ENCODE peak calls at places on chromosomes 5 and 9, in seven cellular contexts. T is cardiac muscle cell; P is upper lobe of right lung; U is CD4-positive, alpha-beta memory T cell; E is GM23248; R is heart right ventricle; Z is right cardiac atrium. L is an unnamed sample.

GRCh38 chr5:137320056-137321045 is 178.8 kb downstream of the SPOCK1 start:
- DNase-seq in R (no peak), Z (no peak), P (no peak), E (peak), T (peak), U (peak), L (no peak)

GRCh38 chr5:135031146-135031812 is 2.7 kb downstream of the PITX1 start:
- DNase-seq in U (no peak), T (no peak), R (no peak), E (no peak), Z (no peak), P (no peak), L (no peak)

GRCh38 chr5:150022163-150022540 is 21.6 kb downstream of the HMGXB3 start:
- DNase-seq in T (peak), R (no peak), U (no peak), P (no peak), E (peak), Z (no peak), L (no peak)

GRCh38 chr9:127847833-127848755 is 6.4 kb downstream of the ENG start:
- DNase-seq in Z (no peak), E (no peak), T (no peak), P (no peak), R (no peak), U (no peak), L (no peak)

GRCh38 chr5:36045895-36046294 is 20.8 kb downstream of the UGT3A2 start:
- DNase-seq in R (no peak), E (no peak), Z (no peak), U (no peak), T (no peak), P (no peak), L (no peak)

GRCh38 chr5:79025054-79025465 is 40.0 kb upstream of the ARSB start:
- DNase-seq in T (peak), P (peak), U (peak), Z (peak), R (peak), E (peak), L (no peak)

GRCh38 chr5:94849821-94850736 is 231.6 kb downstream of the SLF1 start:
- DNase-seq in U (peak), R (no peak), T (peak), Z (no peak), P (no peak), E (peak), L (no peak)

GRCh38 chr5:80275347-80275746 is 19.5 kb upstream of the SERINC5 start:
- DNase-seq in P (no peak), E (peak), Z (no peak), R (no peak), U (peak), T (peak), L (no peak)

GRCh38 chr9:110257097-110257955 is 1.0 kb upstream of the TXN start:
- DNase-seq in Z (peak), P (no peak), T (peak), R (peak), U (no peak), E (peak), L (no peak)

GRCh38 chr9:30065888-30066287 is 2318.6 kb upstream of the ACO1 start:
- DNase-seq in U (no peak), Z (no peak), P (no peak), E (no peak), T (no peak), R (no peak), L (no peak)

GRCh38 chr9:20611751-20612287 is 10.5 kb downstream of the MLLT3 start:
- DNase-seq in T (peak), R (no peak), E (peak), U (no peak), P (no peak), Z (no peak), L (no peak)

GRCh38 chr9:129273136-129273895 is 95.3 kb upstream of the IER5L start:
- DNase-seq in P (peak), E (no peak), R (no peak), Z (no peak), U (no peak), T (no peak), L (no peak)

GRCh38 chr5:115875447-115875846 is 33.7 kb downstream of the AP3S1 start:
- DNase-seq in P (no peak), U (no peak), Z (no peak), T (no peak), R (no peak), E (peak), L (no peak)

GRCh38 chr5:150117945-150118560 is 31.7 kb upstream of the CSF1R start:
- DNase-seq in R (no peak), Z (no peak), P (peak), U (no peak), E (no peak), T (no peak), L (no peak)

GRCh38 chr5:52582313-52582712 is 205.4 kb upstream of the ITGA1 start:
- DNase-seq in R (no peak), E (no peak), T (no peak), P (no peak), U (no peak), Z (no peak), L (no peak)

GRCh38 chr9:101705135-101705661 is 33.2 kb downstream of the GRIN3A start:
- DNase-seq in P (no peak), Z (peak), R (peak), E (peak), T (no peak), U (no peak), L (no peak)

GRCh38 chr9:27518006-27518405 is 6.1 kb upstream of the IFNK start:
- DNase-seq in E (no peak), Z (no peak), T (no peak), U (no peak), R (no peak), P (no peak), L (no peak)

GRCh38 chr9:131679261-131680020 is 60.4 kb downstream of the RAPGEF1 start:
- DNase-seq in R (no peak), T (no peak), U (no peak), P (no peak), Z (no peak), E (peak), L (no peak)

GRCh38 chr5:37840036-37840909 is at the start of gene GDNF:
- DNase-seq in E (peak), P (peak), Z (peak), U (no peak), T (peak), R (peak), L (no peak)

GRCh38 chr9:129170229-129170628 is 7.8 kb downstream of the IER5L start:
- DNase-seq in U (no peak), T (no peak), E (peak), P (no peak), Z (no peak), R (no peak), L (no peak)

GRCh38 chr5:86909896-86910295 is 292.2 kb downstream of the COX7C start:
- DNase-seq in T (peak), P (no peak), U (no peak), R (no peak), Z (no peak), E (peak), L (no peak)

GRCh38 chr5:177966009-177966838 is 29.8 kb downstream of the PROP1 start:
- DNase-seq in U (no peak), T (no peak), P (no peak), R (no peak), Z (no peak), E (no peak), L (no peak)

DNA sequence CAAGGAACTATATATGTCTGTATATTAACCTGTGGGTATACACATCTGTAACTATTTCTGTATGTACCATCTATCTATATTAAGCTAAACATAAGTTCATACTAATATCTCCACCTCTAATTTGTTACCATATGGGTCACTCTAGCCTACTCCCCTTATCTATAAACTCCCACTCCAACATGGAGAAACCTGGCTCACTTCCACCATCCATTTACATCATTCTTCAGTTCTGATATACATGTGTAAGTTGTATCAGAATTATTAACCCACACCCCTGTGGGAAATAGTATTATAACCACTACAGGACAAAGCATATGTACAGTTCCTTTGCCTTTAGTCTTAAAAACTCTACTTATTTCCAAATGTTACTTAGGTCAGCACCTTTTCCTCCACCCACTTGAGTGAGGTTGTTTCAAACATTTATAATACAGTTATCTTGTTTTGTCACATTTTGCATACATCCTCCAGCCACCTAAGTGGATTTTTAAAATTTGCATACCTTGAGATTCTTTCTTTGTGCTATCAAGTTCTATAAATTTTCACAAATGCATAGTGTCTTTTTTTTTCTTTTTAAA is 10.6 kb downstream of the NDFIP1 start:
- DNase-seq in T (peak), U (no peak), P (no peak), Z (no peak), R (no peak), E (no peak), L (no peak)
- H3K4me3 ChIP-seq in T (no peak), U (no peak), P (no peak), Z (no peak), R (no peak), E (no peak), L (no peak)

GRCh38 chr5:88938488-88938887 is 55.5 kb upstream of the MEF2C start:
- DNase-seq in T (no peak), E (no peak), U (no peak), P (no peak), Z (no peak), R (no peak), L (no peak)

GRCh38 chr5:88930336-88930735 is 47.4 kb upstream of the MEF2C start:
- DNase-seq in Z (no peak), T (no peak), R (no peak), U (no peak), E (no peak), P (no peak), L (no peak)

GRCh38 chr5:88937406-88937805 is 54.4 kb upstream of the MEF2C start:
- DNase-seq in P (no peak), Z (no peak), T (no peak), R (no peak), E (no peak), U (no peak), L (no peak)

GRCh38 chr5:88939300-88939699 is 56.3 kb upstream of the MEF2C start:
- DNase-seq in T (no peak), Z (no peak), U (no peak), P (no peak), E (no peak), R (no peak), L (no peak)

GRCh38 chr5:88934401-88934800 is 51.4 kb upstream of the MEF2C start:
- DNase-seq in E (no peak), Z (no peak), R (no peak), U (no peak), T (no peak), P (no peak), L (no peak)
- H3K4me3 ChIP-seq in E (no peak), Z (no peak), R (no peak), U (no peak), T (no peak), P (no peak), L (no peak)

DNA sequence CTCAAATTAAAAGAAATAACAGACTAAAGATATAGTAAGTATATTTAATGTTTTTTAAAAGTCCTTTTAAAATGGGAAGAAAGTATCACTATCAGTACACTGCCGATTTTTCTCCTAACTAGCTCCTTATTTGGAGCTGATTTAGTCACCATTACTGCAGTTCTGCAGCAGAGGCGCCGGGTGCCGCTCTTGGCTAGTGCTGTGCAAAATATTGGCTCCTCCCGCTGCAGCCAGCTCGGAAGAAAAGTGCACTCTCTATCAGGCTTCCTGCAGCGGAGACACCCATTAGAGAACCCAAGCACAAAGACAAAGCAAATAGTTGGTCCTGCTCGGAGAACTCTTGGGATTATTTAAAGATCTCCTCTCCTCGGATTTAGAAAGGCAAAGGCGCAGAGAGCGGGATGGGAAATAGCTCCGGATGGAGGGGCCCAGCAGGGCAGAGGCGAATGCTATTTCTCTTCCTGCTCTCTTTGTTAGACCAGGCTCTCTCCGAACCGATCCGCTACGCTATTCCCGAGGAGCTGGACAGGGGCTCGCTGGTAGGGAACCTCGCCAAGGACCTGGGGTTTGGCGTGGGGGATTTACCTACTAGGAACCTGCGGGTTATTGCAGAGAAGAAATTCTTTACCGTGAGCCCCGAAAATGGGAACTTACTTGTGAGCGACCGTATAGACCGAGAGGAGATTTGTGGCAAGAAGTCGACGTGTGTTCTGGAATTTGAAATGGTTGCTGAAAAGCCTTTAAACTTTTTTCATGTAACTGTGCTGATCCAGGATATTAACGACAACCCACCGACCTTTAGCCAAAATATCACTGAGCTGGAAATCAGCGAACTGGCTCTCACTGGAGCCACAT is at the start of gene PCDHGB3:
- DNase-seq in Z (peak), U (peak), E (peak), R (no peak), T (peak), P (no peak), L (no peak)
- H3K4me3 ChIP-seq in Z (peak), U (peak), E (peak), R (peak), T (no peak), P (peak), L (peak)

GRCh38 chr9:133679466-133680051 is 43.4 kb downstream of the DBH start:
- DNase-seq in U (no peak), T (peak), P (no peak), R (peak), E (no peak), Z (peak), L (no peak)
- H3K4me3 ChIP-seq in U (no peak), T (no peak), P (no peak), R (no peak), E (no peak), Z (no peak), L (no peak)

GRCh38 chr5:54524704-54525103 is 7.1 kb downstream of the SNX18 start:
- DNase-seq in U (no peak), T (no peak), R (peak), P (peak), E (peak), Z (peak), L (no peak)
- H3K4me3 ChIP-seq in U (no peak), T (no peak), R (peak), P (no peak), E (peak), Z (no peak), L (peak)

GRCh38 chr5:14204785-14205321 is 61.7 kb downstream of the TRIO start:
- DNase-seq in E (peak), P (peak), Z (peak), U (no peak), T (peak), R (peak), L (no peak)
- H3K4me3 ChIP-seq in E (peak), P (peak), Z (no peak), U (no peak), T (no peak), R (peak), L (peak)

GRCh38 chr9:34652608-34653007 is 623 bp downstream of the IL11RA start:
- DNase-seq in T (peak), R (no peak), P (no peak), Z (peak), E (peak), U (no peak), L (no peak)

GRCh38 chr9:34654317-34655083 is 2.5 kb downstream of the IL11RA start:
- DNase-seq in R (peak), P (no peak), Z (peak), U (no peak), E (peak), T (peak), L (peak)

GRCh38 chr9:34653131-34653530 is 1.1 kb downstream of the IL11RA start:
- DNase-seq in P (no peak), U (no peak), Z (peak), R (no peak), E (peak), T (peak), L (peak)

GRCh38 chr9:34651876-34652602 is at the start of gene IL11RA:
- DNase-seq in U (no peak), T (peak), R (peak), P (peak), Z (peak), E (peak), L (peak)

GRCh38 chr9:34653610-34654072 is 1.7 kb downstream of the IL11RA start:
- DNase-seq in E (peak), R (no peak), Z (peak), U (no peak), T (peak), P (no peak), L (no peak)
- H3K4me3 ChIP-seq in E (peak), R (no peak), Z (no peak), U (no peak), T (no peak), P (no peak), L (peak)

GRCh38 chr5:1106385-1107166 is 5.3 kb downstream of the SLC12A7 start:
- DNase-seq in P (no peak), E (no peak), T (no peak), R (no peak), U (no peak), Z (no peak), L (no peak)
- H3K4me3 ChIP-seq in P (no peak), E (no peak), T (no peak), R (no peak), U (no peak), Z (no peak), L (no peak)

DNA sequence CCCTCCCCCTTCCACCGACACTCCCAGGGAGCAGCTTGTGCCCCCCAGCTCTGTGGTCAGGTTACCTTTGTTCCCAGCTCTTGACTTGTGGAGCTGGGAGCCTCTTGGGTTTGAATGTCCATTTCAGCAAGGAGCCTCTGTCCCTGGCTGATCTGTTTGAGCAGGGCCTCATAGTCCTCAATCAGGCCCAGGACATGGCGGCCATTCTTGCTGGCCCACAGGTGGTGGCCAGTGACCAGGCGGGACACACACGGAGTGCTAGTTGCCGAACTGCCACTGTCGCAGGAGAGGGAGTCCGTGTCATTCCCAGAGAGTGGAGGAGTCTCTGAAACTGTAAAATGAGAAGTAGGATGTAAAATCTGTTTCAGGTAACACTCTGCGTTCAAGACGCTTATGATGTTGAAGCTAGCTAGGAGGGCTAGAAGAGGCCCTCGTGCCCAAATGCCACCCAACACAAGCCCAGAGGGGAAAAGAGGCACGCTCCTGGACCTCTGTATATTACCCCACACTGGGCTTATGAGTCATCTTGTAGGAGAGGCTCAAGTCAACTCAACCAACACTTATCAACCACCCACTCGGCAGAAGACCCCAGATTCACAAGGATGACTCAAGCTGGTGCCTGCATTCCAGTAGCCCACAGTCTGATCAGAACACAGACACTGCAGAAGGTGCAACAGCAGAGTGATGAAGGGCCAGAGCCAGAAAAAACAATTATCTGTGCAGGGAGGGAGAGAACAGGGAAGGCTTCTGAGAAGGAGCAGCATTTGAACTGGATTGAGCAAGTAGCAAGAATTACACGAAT is 177.0 kb downstream of the CDK5RAP2 start:
- DNase-seq in E (peak), U (no peak), Z (no peak), T (peak), R (no peak), P (no peak), L (no peak)
- H3K4me3 ChIP-seq in E (no peak), U (no peak), Z (no peak), T (no peak), R (no peak), P (no peak), L (no peak)

DNA sequence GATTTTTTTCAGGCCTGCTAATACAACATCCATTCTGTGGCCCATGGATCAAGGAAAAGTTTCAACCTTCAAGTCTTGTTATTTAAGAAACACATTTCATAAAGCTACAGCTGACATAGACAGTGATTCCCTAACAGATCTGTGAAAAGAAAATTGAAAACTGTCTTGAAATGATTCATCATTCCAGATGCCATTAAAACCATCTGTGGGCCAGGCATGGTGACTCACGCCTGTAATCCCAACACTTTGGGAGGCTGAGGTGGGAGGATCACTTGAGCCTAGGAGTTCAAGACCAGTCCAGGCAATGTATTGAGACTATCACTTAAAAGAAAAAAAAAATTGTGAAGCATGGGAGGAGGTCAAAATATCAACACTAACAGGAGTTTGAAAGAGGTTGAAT is 6.0 kb downstream of the RAPGEF6 start:
- DNase-seq in Z (no peak), P (no peak), E (peak), T (no peak), R (no peak), U (no peak), L (no peak)
- H3K4me3 ChIP-seq in Z (no peak), P (no peak), E (no peak), T (no peak), R (no peak), U (no peak), L (no peak)